ENCODE peak calls at places on chromosomes 3 and 15, in five cellular contexts. V, I, W, F and D are unnamed samples.

GRCh38 chr15:40450047-40450446 is 9.3 kb downstream of the BAHD1 start:
- DNase-seq in W (no peak), V (no peak), F (no peak), I (no peak), D (no peak)

GRCh38 chr3:147925272-147925671 is 516.1 kb downstream of the ZIC1 start:
- DNase-seq in I (no peak), W (no peak), V (no peak), F (no peak), D (no peak)

GRCh38 chr3:109081746-109082510 is 36.0 kb downstream of the MORC1 start:
- DNase-seq in F (no peak), W (peak; percentile 42), I (no peak), V (peak; percentile 52), D (peak; percentile 57)

GRCh38 chr3:150146891-150147761 is 176.4 kb upstream of the PFN2 start:
- DNase-seq in W (peak; percentile 98), F (peak; percentile 22), V (peak; percentile 35), I (no peak), D (peak; percentile 30)

GRCh38 chr3:38617137-38617536 is 32.4 kb downstream of the SCN5A start:
- DNase-seq in F (no peak), W (no peak), I (no peak), V (no peak), D (no peak)

GRCh38 chr15:40367038-40367672 is 9.1 kb downstream of the DISP2 start:
- DNase-seq in F (no peak), W (no peak), I (no peak), V (no peak), D (no peak)

GRCh38 chr3:47469616-47470015 is 6.1 kb downstream of the SCAP start:
- DNase-seq in I (no peak), F (no peak), V (no peak), W (peak; percentile 74), D (peak; percentile 56)

GRCh38 chr15:61835476-61836106 is 224.7 kb downstream of the VPS13C start:
- DNase-seq in V (peak; percentile 62), I (peak; percentile 58), F (no peak), W (peak; percentile 64), D (no peak)

GRCh38 chr15:39115379-39116057 is 465.4 kb upstream of the THBS1 start:
- DNase-seq in I (no peak), F (no peak), V (no peak), W (peak; percentile 50), D (no peak)

GRCh38 chr15:80585544-80586018 is 109.5 kb upstream of the ABHD17C start:
- DNase-seq in W (no peak), I (no peak), V (peak; percentile 20), F (no peak), D (no peak)

GRCh38 chr3:108804956-108805355 is 17.6 kb upstream of the TRAT1 start:
- DNase-seq in I (no peak), V (no peak), W (no peak), F (no peak), D (no peak)

GRCh38 chr3:194686816-194687637 is 1.3 kb downstream of the FAM43A start:
- DNase-seq in I (peak; percentile 35), V (peak; percentile 27), F (no peak), W (peak; percentile 53), D (no peak)

GRCh38 chr3:33145221-33145900 is 31.5 kb downstream of the CRTAP start:
- DNase-seq in I (no peak), V (no peak), F (no peak), W (no peak), D (no peak)

GRCh38 chr3:193720169-193720568 is 127.2 kb downstream of the OPA1 start:
- DNase-seq in F (no peak), W (no peak), V (no peak), I (no peak), D (no peak)

GRCh38 chr3:187267306-187267705 is 24.2 kb downstream of the MASP1 start:
- DNase-seq in W (peak; percentile 18), F (no peak), V (no peak), I (no peak), D (no peak)

GRCh38 chr3:190101320-190102117 is 19.2 kb downstream of the P3H2 start:
- DNase-seq in F (no peak), W (peak; percentile 61), I (no peak), V (no peak), D (no peak)

GRCh38 chr3:25648107-25648535 is 16.6 kb downstream of the TOP2B start:
- DNase-seq in F (peak; percentile 40), V (peak; percentile 92), I (peak; percentile 84), W (peak; percentile 84), D (peak; percentile 47)

GRCh38 chr3:195214381-195214780 is 56.6 kb downstream of the XXYLT1 start:
- DNase-seq in F (no peak), I (peak; percentile 19), V (no peak), W (no peak), D (no peak)

GRCh38 chr3:2770451-2770850 is 339.7 kb downstream of the IL5RA start:
- DNase-seq in I (no peak), V (no peak), W (no peak), F (no peak), D (peak; percentile 6)

GRCh38 chr3:80677796-80678195 is 910.0 kb upstream of the ROBO1 start:
- DNase-seq in V (no peak), W (peak; percentile 4), F (no peak), I (no peak), D (no peak)

GRCh38 chr3:101195951-101196713 is 124.2 kb downstream of the IMPG2 start:
- DNase-seq in W (peak; percentile 82), F (no peak), V (no peak), I (no peak), D (peak; percentile 52)

GRCh38 chr15:96473556-96473955 is 143.1 kb downstream of the NR2F2 start:
- DNase-seq in W (no peak), F (no peak), V (no peak), I (no peak), D (no peak)
- TF ChIP-seq CTCF in W (no peak), F (no peak), V (no peak), I (no peak), D (no peak)

DNA sequence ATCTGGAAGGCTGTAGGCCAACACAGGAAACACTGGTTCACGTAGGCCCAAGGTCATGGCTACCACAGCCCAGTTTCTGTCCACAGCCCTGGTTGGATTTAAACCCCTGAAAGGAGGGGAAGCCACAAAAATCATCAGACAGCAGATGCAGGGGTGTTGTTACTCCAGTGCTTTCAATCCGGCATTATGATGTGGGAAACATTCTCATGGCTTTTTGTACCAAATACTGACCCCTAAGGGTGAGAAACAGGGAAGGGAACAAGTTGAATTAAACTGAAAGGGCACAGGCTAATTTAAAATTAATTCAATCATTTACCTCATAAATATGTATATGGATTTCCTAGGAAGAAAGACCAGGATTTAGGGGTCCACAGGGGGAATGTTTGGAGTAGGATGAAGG is 375.6 kb downstream of the CTNNB1 start:
- DNase-seq in W (peak; percentile 9), F (no peak), V (no peak), I (no peak), D (no peak)
- TF ChIP-seq CTCF in W (peak; percentile 12), F (no peak), V (no peak), I (no peak), D (peak; percentile 39)

GRCh38 chr3:17891139-17891850 is 148.9 kb upstream of the TBC1D5 start:
- DNase-seq in I (no peak), V (no peak), W (peak; percentile 43), F (no peak), D (peak; percentile 18)

DNA sequence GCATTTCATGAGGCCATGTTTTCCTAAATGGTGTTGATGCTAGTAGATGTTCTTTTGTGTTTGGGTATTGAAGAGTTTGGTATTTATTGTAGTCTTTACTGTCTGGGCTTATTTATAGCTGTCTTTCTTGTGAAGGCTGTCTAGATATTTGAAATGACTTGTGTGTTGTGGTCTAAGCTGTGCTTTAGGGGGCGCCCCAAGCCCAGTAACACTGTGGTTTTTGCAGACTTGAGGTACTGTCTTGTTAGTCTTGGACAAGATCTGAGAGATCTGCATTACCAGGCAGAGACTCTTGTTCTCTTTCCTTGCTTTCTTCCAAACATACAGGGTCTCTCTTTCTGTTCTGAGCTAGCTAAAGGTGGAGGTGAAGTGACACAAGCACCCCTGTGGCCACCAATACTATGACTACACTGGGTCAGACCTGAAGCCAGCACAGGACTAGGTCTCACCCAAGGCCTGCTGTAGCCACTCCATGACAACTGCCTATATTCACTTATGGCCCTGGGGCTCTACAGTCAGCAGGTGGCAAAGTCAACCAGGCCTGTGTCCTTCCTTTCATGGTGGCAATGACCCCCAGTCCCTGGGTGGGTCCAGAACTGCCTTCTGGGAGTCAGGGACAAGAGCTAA is 152.1 kb upstream of the TBC1D5 start:
- DNase-seq in V (peak; percentile 63), I (peak; percentile 33), W (peak; percentile 66), F (no peak), D (no peak)
- TF ChIP-seq CTCF in V (peak; percentile 38), I (peak; percentile 10), W (peak; percentile 55), F (no peak), D (peak; percentile 83)

GRCh38 chr3:22979581-22979980 is 223.5 kb upstream of the UBE2E2 start:
- DNase-seq in V (no peak), I (no peak), F (no peak), W (no peak), D (no peak)
- TF ChIP-seq CTCF in V (no peak), I (no peak), F (no peak), W (no peak), D (no peak)

DNA sequence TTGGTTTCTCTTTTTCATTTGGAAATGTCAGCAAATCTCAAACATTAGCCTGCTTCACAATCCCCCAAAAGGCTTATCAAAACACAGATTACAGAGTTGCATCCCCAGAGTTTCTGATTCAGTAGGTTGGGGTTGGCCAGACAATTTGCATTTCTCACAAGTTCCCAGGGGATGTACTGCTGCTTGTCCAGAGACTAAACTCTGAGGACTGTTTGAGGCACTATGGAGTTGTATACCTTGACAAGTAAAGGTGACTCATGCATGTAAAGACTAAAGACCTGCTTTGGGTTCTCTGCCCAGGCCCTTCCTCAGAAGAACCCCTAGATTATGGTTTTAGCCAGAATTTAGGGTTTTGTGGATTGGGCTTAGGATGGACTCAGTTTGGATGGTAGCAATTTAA is 151.1 kb upstream of the ARHGEF26 start:
- DNase-seq in V (no peak), W (peak; percentile 8), I (no peak), F (no peak), D (no peak)
- TF ChIP-seq CTCF in V (no peak), W (no peak), I (no peak), F (no peak), D (no peak)

GRCh38 chr3:58237238-58237939 is at the start of gene ABHD6:
- DNase-seq in F (peak; percentile 32), V (peak; percentile 81), I (peak; percentile 76), W (peak; percentile 44), D (no peak)
- TF ChIP-seq CTCF in F (peak; percentile 8), V (no peak), I (no peak), W (no peak), D (peak; percentile 38)

GRCh38 chr15:54277834-54278233 is 299.6 kb downstream of the UNC13C start:
- DNase-seq in V (no peak), I (no peak), W (no peak), F (no peak), D (no peak)

GRCh38 chr15:54273928-54274327 is 295.7 kb downstream of the UNC13C start:
- DNase-seq in F (no peak), W (no peak), V (peak; percentile 7), I (no peak), D (no peak)
- TF ChIP-seq CTCF in F (no peak), W (no peak), V (no peak), I (no peak), D (peak; percentile 69)

GRCh38 chr15:84638103-84638502 is 16.0 kb downstream of the WDR73 start:
- DNase-seq in F (no peak), I (no peak), V (no peak), W (peak; percentile 51), D (no peak)
- TF ChIP-seq CTCF in F (no peak), I (no peak), V (no peak), W (no peak), D (peak; percentile 60)

GRCh38 chr3:182248349-182248880 is 536.7 kb downstream of the SOX2 start:
- DNase-seq in F (no peak), V (no peak), W (no peak), I (no peak), D (no peak)
- TF ChIP-seq CTCF in F (no peak), V (no peak), W (no peak), I (no peak), D (peak; percentile 41)